ENCODE peak calls at places on chromosomes 4 and X, in four cellular contexts. V is K562, P is HepG2, R is GM12878. D is an unnamed sample.

GRCh38 chr4:184732126-184732525 is 1.8 kb downstream of the CENPU start:
- DNase-seq in V (no peak), P (no peak), R (no peak), D (no peak)

GRCh38 chr4:20925176-20925575 is 224.9 kb downstream of the PACRGL start:
- DNase-seq in V (no peak), P (no peak), R (no peak), D (no peak)

GRCh38 chrX:20623448-20623847 is 356.7 kb upstream of the RPS6KA3 start:
- DNase-seq in V (no peak), P (no peak), R (no peak), D (peak; percentile 51)

GRCh38 chr4:41757521-41758156 is 9.1 kb upstream of the PHOX2B start:
- DNase-seq in V (no peak), P (no peak), R (no peak), D (no peak)

GRCh38 chr4:153205028-153205648 is 895 bp downstream of the TRIM2 start:
- DNase-seq in V (no peak), P (peak; percentile 45), R (peak; percentile 24), D (no peak)

GRCh38 chr4:108058685-108059440 is 69.2 kb downstream of the HADH start:
- DNase-seq in V (no peak), P (peak; percentile 27), R (no peak), D (no peak)

GRCh38 chrX:125378205-125378604 is 58.5 kb downstream of the TEX13C start:
- DNase-seq in V (no peak), P (no peak), R (no peak), D (no peak)

GRCh38 chr4:55079451-55080173 is 45.8 kb downstream of the KDR start:
- DNase-seq in V (no peak), P (no peak), R (no peak), D (no peak)

GRCh38 chr4:99264927-99265326 is 25.9 kb downstream of the ADH1A start:
- DNase-seq in V (no peak), P (no peak), R (no peak), D (no peak)

GRCh38 chr4:107806196-107806595 is 18.5 kb upstream of the SGMS2 start:
- DNase-seq in V (no peak), P (no peak), R (no peak), D (no peak)

GRCh38 chr4:165330666-165331065 is 3.2 kb downstream of the MSMO1 start:
- DNase-seq in V (no peak), P (no peak), R (no peak), D (no peak)

GRCh38 chr4:123397276-123398150 is 918 bp downstream of the SPRY1 start:
- DNase-seq in V (no peak), P (peak; percentile 75), R (no peak), D (peak; percentile 41)
- TF ChIP-seq CHD4 in V (no peak), P (no peak), R (no peak), D (no peak)

GRCh38 chrX:12741416-12741815 is 49.8 kb upstream of the PRPS2 start:
- DNase-seq in V (no peak), P (no peak), R (no peak), D (no peak)
- TF ChIP-seq CHD4 in V (no peak), P (no peak), R (no peak), D (no peak)

GRCh38 chrX:97328853-97329252 is 445.1 kb downstream of the RPA4 start:
- DNase-seq in V (no peak), P (no peak), R (no peak), D (no peak)

GRCh38 chrX:97330150-97330549 is 446.4 kb downstream of the RPA4 start:
- DNase-seq in V (no peak), P (no peak), R (no peak), D (no peak)

GRCh38 chrX:97334850-97335249 is 451.1 kb downstream of the RPA4 start:
- DNase-seq in V (no peak), P (no peak), R (no peak), D (no peak)

GRCh38 chrX:97332963-97333362 is 449.3 kb downstream of the RPA4 start:
- DNase-seq in V (no peak), P (no peak), R (no peak), D (no peak)
- TF ChIP-seq CHD4 in V (no peak), P (no peak), R (no peak), D (no peak)

GRCh38 chr4:1775731-1776500 is 17.2 kb upstream of the FGFR3 start:
- DNase-seq in V (no peak), P (peak; percentile 46), R (no peak), D (peak; percentile 48)
- TF ChIP-seq CHD4 in V (no peak), P (no peak), R (no peak), D (no peak)

GRCh38 chrX:18415386-18415785 is 10.0 kb upstream of the CDKL5 start:
- DNase-seq in V (no peak), P (no peak), R (no peak), D (no peak)
- TF ChIP-seq CHD4 in V (no peak), P (no peak), R (no peak), D (no peak)